ENCODE peak calls at places on chromosomes 12 and 14, in six cellular contexts. Y, U, G, B, S and Z are unnamed samples.

GRCh38 chr12:116937640-116938039 is 26.9 kb downstream of the FBXW8 start:
- DNase-seq in Y (no peak), U (no peak), G (no peak), B (no peak), S (no peak), Z (no peak)

GRCh38 chr14:102777711-102778615 is 714 bp downstream of the TRAF3 start:
- DNase-seq in Y (peak; percentile 32), U (no peak), G (no peak), B (no peak), S (peak; percentile 29), Z (no peak)

GRCh38 chr12:22252057-22252456 is 82.5 kb downstream of the ST8SIA1 start:
- DNase-seq in Y (no peak), U (no peak), G (no peak), B (no peak), S (no peak), Z (no peak)

GRCh38 chr12:108306014-108306501 is 33.1 kb downstream of the CMKLR1 start:
- DNase-seq in Y (no peak), U (peak; percentile 58), G (no peak), B (peak; percentile 21), S (peak; percentile 70), Z (no peak)

GRCh38 chr14:64324461-64325255 is 30.5 kb upstream of the ESR2 start:
- DNase-seq in Y (no peak), U (no peak), G (no peak), B (no peak), S (no peak), Z (no peak)

GRCh38 chr12:78562358-78563205 is 302.0 kb upstream of the SYT1 start:
- DNase-seq in Y (no peak), U (no peak), G (peak; percentile 46), B (no peak), S (peak; percentile 9), Z (no peak)

GRCh38 chr12:54413284-54414190 is 5.5 kb downstream of the ITGA5 start:
- DNase-seq in Y (peak; percentile 64), U (peak; percentile 89), G (no peak), B (no peak), S (no peak), Z (no peak)

GRCh38 chr12:107884769-107885694 is 110.5 kb downstream of the ASCL4 start:
- DNase-seq in Y (peak; percentile 34), U (no peak), G (peak; percentile 61), B (peak; percentile 35), S (peak; percentile 12), Z (peak; percentile 61)

GRCh38 chr12:6962285-6963015 is 8.0 kb downstream of the PHB2 start:
- DNase-seq in Y (peak; percentile 26), U (peak; percentile 75), G (no peak), B (peak; percentile 33), S (no peak), Z (no peak)

GRCh38 chr14:66401447-66402095 is 84.6 kb upstream of the CCDC196 start:
- DNase-seq in Y (no peak), U (no peak), G (peak; percentile 4), B (no peak), S (peak; percentile 33), Z (no peak)
- TF ChIP-seq CTCF in Y (peak; percentile 40), U (peak; percentile 35), G (peak; percentile 58), B (peak; percentile 43), S (peak; percentile 57), Z (peak; percentile 36)

GRCh38 chr12:30178948-30179347 is 395.2 kb upstream of the TMTC1 start:
- DNase-seq in Y (no peak), U (no peak), G (no peak), B (no peak), S (no peak), Z (no peak)
- H3K4me1 ChIP-seq in Y (no peaks in the 10 kb centered on the region), U (no peaks in the 10 kb centered on the region), G (no peaks in the 10 kb centered on the region), B (no peaks in the 10 kb centered on the region), S (no peaks in the 10 kb centered on the region), Z (no peaks in the 10 kb centered on the region)

GRCh38 chr12:101826766-101827368 is 3.9 kb downstream of the GNPTAB start:
- DNase-seq in Y (no peak), U (no peak), G (no peak), B (no peak), S (no peak), Z (peak; percentile 52)

GRCh38 chr12:101828463-101829196 is 2.1 kb downstream of the GNPTAB start:
- DNase-seq in Y (no peak), U (no peak), G (no peak), B (peak; percentile 31), S (no peak), Z (no peak)

GRCh38 chr12:101823039-101823438 is 7.7 kb downstream of the GNPTAB start:
- DNase-seq in Y (no peak), U (no peak), G (no peak), B (no peak), S (no peak), Z (no peak)

GRCh38 chr12:101823891-101824290 is 6.9 kb downstream of the GNPTAB start:
- DNase-seq in Y (peak; percentile 72), U (peak; percentile 73), G (peak; percentile 63), B (peak; percentile 40), S (no peak), Z (peak; percentile 64)

GRCh38 chr12:101824831-101825230 is 5.9 kb downstream of the GNPTAB start:
- DNase-seq in Y (no peak), U (no peak), G (no peak), B (no peak), S (no peak), Z (no peak)
- H3K4me3 ChIP-seq in Y (no peak overlapping the region), U (no peak overlapping the region), G (no peak overlapping the region), B (no peak overlapping the region), S (no peak overlapping the region), Z (no peak overlapping the region)

DNA sequence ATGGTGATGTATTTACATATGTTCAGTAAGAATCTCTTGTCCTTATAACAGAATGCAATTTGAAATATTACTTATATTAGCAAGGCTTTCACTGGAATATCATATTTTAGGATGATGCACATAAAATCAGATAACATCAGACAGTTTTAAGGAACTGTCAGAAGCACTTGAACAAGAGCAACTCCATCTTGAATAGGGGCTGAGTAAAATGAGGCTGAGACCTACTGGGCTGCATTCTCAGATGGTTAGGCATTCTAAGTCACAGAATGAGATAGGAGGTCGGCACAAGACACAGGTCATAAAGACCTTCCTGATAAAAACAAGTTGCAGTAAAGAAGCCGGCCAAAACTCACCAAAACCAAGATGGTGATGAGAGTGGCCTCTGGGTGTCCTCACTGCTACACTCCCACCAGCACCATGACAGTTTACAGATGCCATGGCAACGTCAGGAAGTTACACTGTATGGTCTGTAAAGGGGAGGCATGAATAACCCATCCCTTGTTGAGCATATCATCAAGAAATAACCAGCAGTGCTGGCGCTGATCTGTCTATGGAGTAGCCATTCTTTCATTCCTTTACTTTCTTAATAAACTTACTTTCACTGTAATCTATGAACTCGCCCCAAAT is 27.6 kb upstream of the ETV6 start:
- DNase-seq in Y (no peak), U (no peak), G (peak; percentile 23), B (no peak), S (no peak), Z (no peak)
- TF ChIP-seq CTCF in Y (peak; percentile 19), U (no peak), G (no peak), B (no peak), S (no peak), Z (no peak)

GRCh38 chr12:79871621-79872020 is 63.3 kb downstream of the PPP1R12A start:
- DNase-seq in Y (no peak), U (no peak), G (no peak), B (no peak), S (no peak), Z (no peak)
- H3K4me1 ChIP-seq in Y (peaks cover 5% of the 10 kb centered on the region), U (peaks cover 11% of the 10 kb centered on the region), G (peaks cover 5% of the 10 kb centered on the region), B (peaks cover 22% of the 10 kb centered on the region), S (no peaks in the 10 kb centered on the region), Z (no peaks in the 10 kb centered on the region)

DNA sequence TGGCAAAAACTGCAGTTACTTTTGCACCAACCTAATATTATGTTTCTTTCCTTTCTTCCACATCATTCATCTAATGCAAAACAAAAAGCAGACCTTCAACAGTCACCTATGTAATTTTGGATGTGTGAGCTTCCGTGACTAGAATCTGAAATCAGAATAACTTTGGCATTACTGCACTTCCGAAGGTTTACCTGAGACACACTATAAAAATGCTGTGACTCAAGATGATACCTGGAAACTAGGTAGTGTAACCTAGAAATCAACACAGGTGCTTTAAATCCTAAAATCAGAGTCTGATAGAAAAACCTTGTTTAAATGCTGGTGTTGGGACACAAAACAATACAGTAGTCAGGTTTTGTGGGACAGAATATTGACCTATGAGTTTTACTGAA is 2.2 kb downstream of the BTBD7 start:
- DNase-seq in Y (no peak), U (no peak), G (no peak), B (no peak), S (peak; percentile 76), Z (no peak)
- H3K4me3 ChIP-seq in Y (no peak overlapping the region), U (no peak overlapping the region), G (no peak overlapping the region), B (no peak overlapping the region), S (no peak overlapping the region), Z (no peak overlapping the region)

GRCh38 chr12:38666425-38666824 is 239.0 kb downstream of the CPNE8 start:
- DNase-seq in Y (no peak), U (no peak), G (no peak), B (no peak), S (no peak), Z (no peak)

GRCh38 chr12:38662851-38663250 is 242.5 kb downstream of the CPNE8 start:
- DNase-seq in Y (no peak), U (no peak), G (no peak), B (no peak), S (peak; percentile 26), Z (no peak)

GRCh38 chr12:38669530-38669929 is 235.9 kb downstream of the CPNE8 start:
- DNase-seq in Y (no peak), U (no peak), G (no peak), B (no peak), S (no peak), Z (no peak)

GRCh38 chr12:38669081-38669480 is 236.3 kb downstream of the CPNE8 start:
- DNase-seq in Y (no peak), U (no peak), G (no peak), B (no peak), S (no peak), Z (no peak)

GRCh38 chr12:38664661-38665269 is 240.6 kb downstream of the CPNE8 start:
- DNase-seq in Y (no peak), U (no peak), G (peak; percentile 57), B (no peak), S (peak; percentile 24), Z (no peak)
- TF ChIP-seq CTCF in Y (no peak), U (no peak), G (peak; percentile 59), B (peak; percentile 30), S (peak; percentile 63), Z (peak; percentile 12)

GRCh38 chr12:64665506-64665905 is 55.2 kb downstream of the RASSF3 start:
- DNase-seq in Y (no peak), U (no peak), G (no peak), B (peak; percentile 37), S (no peak), Z (no peak)
- H3K4me1 ChIP-seq in Y (peaks cover 17% of the 10 kb centered on the region), U (peaks cover 34% of the 10 kb centered on the region), G (peaks cover 76% of the 10 kb centered on the region), B (peaks cover 66% of the 10 kb centered on the region), S (peaks cover 21% of the 10 kb centered on the region), Z (no peaks in the 10 kb centered on the region)

DNA sequence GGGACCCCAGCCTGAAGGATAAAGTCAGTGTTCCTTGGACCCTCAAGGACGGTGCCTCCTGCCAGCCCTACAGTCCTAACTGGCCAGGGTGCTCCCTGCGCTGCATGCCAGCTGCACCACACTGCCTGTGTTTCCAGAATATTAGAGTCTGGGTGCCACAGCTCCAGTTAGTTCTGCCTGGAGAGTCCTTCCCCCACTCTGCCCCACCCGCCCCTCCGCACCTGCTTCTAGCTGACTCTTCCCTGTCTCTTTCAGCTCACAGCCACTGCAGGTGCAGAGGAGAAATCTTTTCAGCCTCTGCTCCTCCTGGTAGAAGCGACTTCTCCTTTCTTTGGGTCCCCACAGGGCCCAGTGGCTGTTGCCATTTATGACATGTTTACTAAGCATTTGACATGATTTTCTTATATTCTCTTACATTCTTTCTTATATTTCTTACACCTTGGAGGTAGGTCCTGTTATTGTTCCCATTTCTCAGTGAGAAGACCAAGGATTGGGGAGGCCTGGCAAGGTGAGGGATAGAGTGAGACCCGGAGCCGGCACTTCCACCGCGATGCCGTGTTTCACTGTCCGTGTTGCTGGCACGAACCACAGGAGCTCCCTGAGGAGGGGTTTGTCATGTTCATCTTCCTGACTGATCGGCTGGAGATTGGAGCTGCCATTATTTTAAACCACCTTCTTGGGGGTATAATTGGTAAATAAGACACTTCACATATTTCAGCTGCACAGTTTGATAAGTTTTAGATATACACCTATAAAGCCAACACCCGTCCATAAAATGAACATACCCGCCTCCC is 29.4 kb downstream of the SYNE3 start:
- DNase-seq in Y (peak; percentile 17), U (no peak), G (no peak), B (no peak), S (no peak), Z (no peak)
- H3K4me3 ChIP-seq in Y (no peak overlapping the region), U (no peak overlapping the region), G (no peak overlapping the region), B (no peak overlapping the region), S (no peak overlapping the region), Z (no peak overlapping the region)